ENCODE peak calls at places on chromosomes 11 and 22, in four cellular contexts. One of them, this sample, is unnamed.

GRCh38 chr11:66891849-66892660 is 35.2 kb downstream of the LRFN4 start:
- DNase-seq in activated CD4-positive, CD25-positive, alpha-beta regulatory T cell treated with anti-CD3 and anti-CD28 coated beads, Interleukin-2, amount 50 U/mL, for 72 hours: peak
- DNase-seq in activated T-helper 1 cell treated with anti-CD3 and anti-CD28 coated beads, Interleukin-12 subunit alpha, Interleukin-12 subunit beta, Interleukin-2, Interleukin-4 antibody, amounts not matched to agents 30 ng/mL and 10 ng/mL and 1 ng/mL, durations not matched to agents 14 hours and 24 hours and 36 hours: peak
- DNase-seq in smooth muscle cell of the brain vasculature: peak
- DNase-seq in this sample: peak

GRCh38 chr11:119373917-119374631 is 7.4 kb downstream of the USP2 start:
- DNase-seq in activated CD4-positive, CD25-positive, alpha-beta regulatory T cell treated with anti-CD3 and anti-CD28 coated beads, Interleukin-2, amount 50 U/mL, for 72 hours: no peak
- DNase-seq in activated T-helper 1 cell treated with anti-CD3 and anti-CD28 coated beads, Interleukin-12 subunit alpha, Interleukin-12 subunit beta, Interleukin-2, Interleukin-4 antibody, amounts not matched to agents 30 ng/mL and 10 ng/mL and 1 ng/mL, durations not matched to agents 14 hours and 24 hours and 36 hours: no peak
- DNase-seq in smooth muscle cell of the brain vasculature: no peak
- DNase-seq in this sample: peak

GRCh38 chr11:70829160-70829899 is 423.0 kb downstream of the SHANK2 start:
- DNase-seq in activated CD4-positive, CD25-positive, alpha-beta regulatory T cell treated with anti-CD3 and anti-CD28 coated beads, Interleukin-2, amount 50 U/mL, for 72 hours: no peak
- DNase-seq in activated T-helper 1 cell treated with anti-CD3 and anti-CD28 coated beads, Interleukin-12 subunit alpha, Interleukin-12 subunit beta, Interleukin-2, Interleukin-4 antibody, amounts not matched to agents 30 ng/mL and 10 ng/mL and 1 ng/mL, durations not matched to agents 14 hours and 24 hours and 36 hours: no peak
- DNase-seq in smooth muscle cell of the brain vasculature: no peak
- DNase-seq in this sample: no peak

GRCh38 chr11:1916986-1917522 is 2.4 kb upstream of the TNNT3 start:
- DNase-seq in activated CD4-positive, CD25-positive, alpha-beta regulatory T cell treated with anti-CD3 and anti-CD28 coated beads, Interleukin-2, amount 50 U/mL, for 72 hours: no peak
- DNase-seq in activated T-helper 1 cell treated with anti-CD3 and anti-CD28 coated beads, Interleukin-12 subunit alpha, Interleukin-12 subunit beta, Interleukin-2, Interleukin-4 antibody, amounts not matched to agents 30 ng/mL and 10 ng/mL and 1 ng/mL, durations not matched to agents 14 hours and 24 hours and 36 hours: no peak
- DNase-seq in smooth muscle cell of the brain vasculature: no peak
- DNase-seq in this sample: no peak

GRCh38 chr11:68382358-68382998 is 70.1 kb downstream of the LRP5 start:
- DNase-seq in activated CD4-positive, CD25-positive, alpha-beta regulatory T cell treated with anti-CD3 and anti-CD28 coated beads, Interleukin-2, amount 50 U/mL, for 72 hours: no peak
- DNase-seq in activated T-helper 1 cell treated with anti-CD3 and anti-CD28 coated beads, Interleukin-12 subunit alpha, Interleukin-12 subunit beta, Interleukin-2, Interleukin-4 antibody, amounts not matched to agents 30 ng/mL and 10 ng/mL and 1 ng/mL, durations not matched to agents 14 hours and 24 hours and 36 hours: no peak
- DNase-seq in smooth muscle cell of the brain vasculature: no peak
- DNase-seq in this sample: no peak

GRCh38 chr11:129779342-129779741 is 36.3 kb upstream of the TMEM45B start:
- DNase-seq in activated CD4-positive, CD25-positive, alpha-beta regulatory T cell treated with anti-CD3 and anti-CD28 coated beads, Interleukin-2, amount 50 U/mL, for 72 hours: no peak
- DNase-seq in activated T-helper 1 cell treated with anti-CD3 and anti-CD28 coated beads, Interleukin-12 subunit alpha, Interleukin-12 subunit beta, Interleukin-2, Interleukin-4 antibody, amounts not matched to agents 30 ng/mL and 10 ng/mL and 1 ng/mL, durations not matched to agents 14 hours and 24 hours and 36 hours: no peak
- DNase-seq in smooth muscle cell of the brain vasculature: no peak
- DNase-seq in this sample: no peak

GRCh38 chr11:123407124-123407995 is 22.7 kb upstream of the GRAMD1B start:
- DNase-seq in activated CD4-positive, CD25-positive, alpha-beta regulatory T cell treated with anti-CD3 and anti-CD28 coated beads, Interleukin-2, amount 50 U/mL, for 72 hours: peak
- DNase-seq in activated T-helper 1 cell treated with anti-CD3 and anti-CD28 coated beads, Interleukin-12 subunit alpha, Interleukin-12 subunit beta, Interleukin-2, Interleukin-4 antibody, amounts not matched to agents 30 ng/mL and 10 ng/mL and 1 ng/mL, durations not matched to agents 14 hours and 24 hours and 36 hours: peak
- DNase-seq in smooth muscle cell of the brain vasculature: peak
- DNase-seq in this sample: peak

GRCh38 chr11:63837027-63837688 is 1.8 kb upstream of the MARK2 start:
- DNase-seq in activated CD4-positive, CD25-positive, alpha-beta regulatory T cell treated with anti-CD3 and anti-CD28 coated beads, Interleukin-2, amount 50 U/mL, for 72 hours: peak
- DNase-seq in activated T-helper 1 cell treated with anti-CD3 and anti-CD28 coated beads, Interleukin-12 subunit alpha, Interleukin-12 subunit beta, Interleukin-2, Interleukin-4 antibody, amounts not matched to agents 30 ng/mL and 10 ng/mL and 1 ng/mL, durations not matched to agents 14 hours and 24 hours and 36 hours: peak
- DNase-seq in smooth muscle cell of the brain vasculature: peak
- DNase-seq in this sample: peak

GRCh38 chr11:134124660-134125451 is 56.0 kb downstream of the JAM3 start:
- DNase-seq in activated CD4-positive, CD25-positive, alpha-beta regulatory T cell treated with anti-CD3 and anti-CD28 coated beads, Interleukin-2, amount 50 U/mL, for 72 hours: no peak
- DNase-seq in activated T-helper 1 cell treated with anti-CD3 and anti-CD28 coated beads, Interleukin-12 subunit alpha, Interleukin-12 subunit beta, Interleukin-2, Interleukin-4 antibody, amounts not matched to agents 30 ng/mL and 10 ng/mL and 1 ng/mL, durations not matched to agents 14 hours and 24 hours and 36 hours: no peak
- DNase-seq in smooth muscle cell of the brain vasculature: no peak
- DNase-seq in this sample: no peak

GRCh38 chr22:32341122-32341740 is 16.4 kb upstream of the RFPL3 start:
- DNase-seq in activated CD4-positive, CD25-positive, alpha-beta regulatory T cell treated with anti-CD3 and anti-CD28 coated beads, Interleukin-2, amount 50 U/mL, for 72 hours: no peak
- DNase-seq in activated T-helper 1 cell treated with anti-CD3 and anti-CD28 coated beads, Interleukin-12 subunit alpha, Interleukin-12 subunit beta, Interleukin-2, Interleukin-4 antibody, amounts not matched to agents 30 ng/mL and 10 ng/mL and 1 ng/mL, durations not matched to agents 14 hours and 24 hours and 36 hours: no peak
- DNase-seq in smooth muscle cell of the brain vasculature: no peak
- DNase-seq in this sample: no peak

GRCh38 chr11:120131941-120132644 is 5.8 kb downstream of the TRIM29 start:
- DNase-seq in activated CD4-positive, CD25-positive, alpha-beta regulatory T cell treated with anti-CD3 and anti-CD28 coated beads, Interleukin-2, amount 50 U/mL, for 72 hours: peak
- DNase-seq in activated T-helper 1 cell treated with anti-CD3 and anti-CD28 coated beads, Interleukin-12 subunit alpha, Interleukin-12 subunit beta, Interleukin-2, Interleukin-4 antibody, amounts not matched to agents 30 ng/mL and 10 ng/mL and 1 ng/mL, durations not matched to agents 14 hours and 24 hours and 36 hours: no peak
- DNase-seq in smooth muscle cell of the brain vasculature: no peak
- DNase-seq in this sample: peak

GRCh38 chr11:123519797-123520193 is 89.7 kb downstream of the GRAMD1B start:
- DNase-seq in activated CD4-positive, CD25-positive, alpha-beta regulatory T cell treated with anti-CD3 and anti-CD28 coated beads, Interleukin-2, amount 50 U/mL, for 72 hours: no peak
- DNase-seq in activated T-helper 1 cell treated with anti-CD3 and anti-CD28 coated beads, Interleukin-12 subunit alpha, Interleukin-12 subunit beta, Interleukin-2, Interleukin-4 antibody, amounts not matched to agents 30 ng/mL and 10 ng/mL and 1 ng/mL, durations not matched to agents 14 hours and 24 hours and 36 hours: no peak
- DNase-seq in smooth muscle cell of the brain vasculature: no peak
- DNase-seq in this sample: no peak

GRCh38 chr11:127640822-127641485 is 640.4 kb upstream of the KIRREL3 start:
- DNase-seq in activated CD4-positive, CD25-positive, alpha-beta regulatory T cell treated with anti-CD3 and anti-CD28 coated beads, Interleukin-2, amount 50 U/mL, for 72 hours: no peak
- DNase-seq in activated T-helper 1 cell treated with anti-CD3 and anti-CD28 coated beads, Interleukin-12 subunit alpha, Interleukin-12 subunit beta, Interleukin-2, Interleukin-4 antibody, amounts not matched to agents 30 ng/mL and 10 ng/mL and 1 ng/mL, durations not matched to agents 14 hours and 24 hours and 36 hours: no peak
- DNase-seq in smooth muscle cell of the brain vasculature: no peak
- DNase-seq in this sample: no peak

GRCh38 chr11:63909621-63910506 is 7.1 kb downstream of the RCOR2 start:
- DNase-seq in activated CD4-positive, CD25-positive, alpha-beta regulatory T cell treated with anti-CD3 and anti-CD28 coated beads, Interleukin-2, amount 50 U/mL, for 72 hours: no peak
- DNase-seq in activated T-helper 1 cell treated with anti-CD3 and anti-CD28 coated beads, Interleukin-12 subunit alpha, Interleukin-12 subunit beta, Interleukin-2, Interleukin-4 antibody, amounts not matched to agents 30 ng/mL and 10 ng/mL and 1 ng/mL, durations not matched to agents 14 hours and 24 hours and 36 hours: no peak
- DNase-seq in smooth muscle cell of the brain vasculature: no peak
- DNase-seq in this sample: no peak

GRCh38 chr11:20497124-20497792 is 102.2 kb upstream of the SLC6A5 start:
- DNase-seq in activated CD4-positive, CD25-positive, alpha-beta regulatory T cell treated with anti-CD3 and anti-CD28 coated beads, Interleukin-2, amount 50 U/mL, for 72 hours: no peak
- DNase-seq in activated T-helper 1 cell treated with anti-CD3 and anti-CD28 coated beads, Interleukin-12 subunit alpha, Interleukin-12 subunit beta, Interleukin-2, Interleukin-4 antibody, amounts not matched to agents 30 ng/mL and 10 ng/mL and 1 ng/mL, durations not matched to agents 14 hours and 24 hours and 36 hours: no peak
- DNase-seq in smooth muscle cell of the brain vasculature: no peak
- DNase-seq in this sample: no peak

GRCh38 chr22:32723632-32724031 is 77.9 kb upstream of the TIMP3 start:
- DNase-seq in activated CD4-positive, CD25-positive, alpha-beta regulatory T cell treated with anti-CD3 and anti-CD28 coated beads, Interleukin-2, amount 50 U/mL, for 72 hours: peak
- DNase-seq in activated T-helper 1 cell treated with anti-CD3 and anti-CD28 coated beads, Interleukin-12 subunit alpha, Interleukin-12 subunit beta, Interleukin-2, Interleukin-4 antibody, amounts not matched to agents 30 ng/mL and 10 ng/mL and 1 ng/mL, durations not matched to agents 14 hours and 24 hours and 36 hours: peak
- DNase-seq in smooth muscle cell of the brain vasculature: peak
- DNase-seq in this sample: peak

GRCh38 chr11:119990306-119991021 is 147.4 kb downstream of the TRIM29 start:
- DNase-seq in activated CD4-positive, CD25-positive, alpha-beta regulatory T cell treated with anti-CD3 and anti-CD28 coated beads, Interleukin-2, amount 50 U/mL, for 72 hours: no peak
- DNase-seq in activated T-helper 1 cell treated with anti-CD3 and anti-CD28 coated beads, Interleukin-12 subunit alpha, Interleukin-12 subunit beta, Interleukin-2, Interleukin-4 antibody, amounts not matched to agents 30 ng/mL and 10 ng/mL and 1 ng/mL, durations not matched to agents 14 hours and 24 hours and 36 hours: no peak
- DNase-seq in smooth muscle cell of the brain vasculature: no peak
- DNase-seq in this sample: no peak

GRCh38 chr11:95888439-95888838 is 35.5 kb downstream of the MTMR2 start:
- DNase-seq in activated CD4-positive, CD25-positive, alpha-beta regulatory T cell treated with anti-CD3 and anti-CD28 coated beads, Interleukin-2, amount 50 U/mL, for 72 hours: no peak
- DNase-seq in activated T-helper 1 cell treated with anti-CD3 and anti-CD28 coated beads, Interleukin-12 subunit alpha, Interleukin-12 subunit beta, Interleukin-2, Interleukin-4 antibody, amounts not matched to agents 30 ng/mL and 10 ng/mL and 1 ng/mL, durations not matched to agents 14 hours and 24 hours and 36 hours: no peak
- DNase-seq in smooth muscle cell of the brain vasculature: no peak
- DNase-seq in this sample: no peak

GRCh38 chr11:74185695-74186094 is 14.6 kb downstream of the PPME1 start:
- DNase-seq in activated CD4-positive, CD25-positive, alpha-beta regulatory T cell treated with anti-CD3 and anti-CD28 coated beads, Interleukin-2, amount 50 U/mL, for 72 hours: no peak
- DNase-seq in activated T-helper 1 cell treated with anti-CD3 and anti-CD28 coated beads, Interleukin-12 subunit alpha, Interleukin-12 subunit beta, Interleukin-2, Interleukin-4 antibody, amounts not matched to agents 30 ng/mL and 10 ng/mL and 1 ng/mL, durations not matched to agents 14 hours and 24 hours and 36 hours: no peak
- DNase-seq in smooth muscle cell of the brain vasculature: no peak
- DNase-seq in this sample: no peak

GRCh38 chr11:61080986-61081590 is 21.2 kb upstream of the CD5 start:
- DNase-seq in activated CD4-positive, CD25-positive, alpha-beta regulatory T cell treated with anti-CD3 and anti-CD28 coated beads, Interleukin-2, amount 50 U/mL, for 72 hours: no peak
- DNase-seq in activated T-helper 1 cell treated with anti-CD3 and anti-CD28 coated beads, Interleukin-12 subunit alpha, Interleukin-12 subunit beta, Interleukin-2, Interleukin-4 antibody, amounts not matched to agents 30 ng/mL and 10 ng/mL and 1 ng/mL, durations not matched to agents 14 hours and 24 hours and 36 hours: no peak
- DNase-seq in smooth muscle cell of the brain vasculature: no peak
- DNase-seq in this sample: no peak

GRCh38 chr22:26768986-26769385 is 111.6 kb downstream of the MIAT start:
- DNase-seq in activated CD4-positive, CD25-positive, alpha-beta regulatory T cell treated with anti-CD3 and anti-CD28 coated beads, Interleukin-2, amount 50 U/mL, for 72 hours: no peak
- DNase-seq in activated T-helper 1 cell treated with anti-CD3 and anti-CD28 coated beads, Interleukin-12 subunit alpha, Interleukin-12 subunit beta, Interleukin-2, Interleukin-4 antibody, amounts not matched to agents 30 ng/mL and 10 ng/mL and 1 ng/mL, durations not matched to agents 14 hours and 24 hours and 36 hours: no peak
- DNase-seq in smooth muscle cell of the brain vasculature: no peak
- DNase-seq in this sample: no peak

GRCh38 chr22:27634043-27634442 is 167.5 kb downstream of the MN1 start:
- DNase-seq in activated CD4-positive, CD25-positive, alpha-beta regulatory T cell treated with anti-CD3 and anti-CD28 coated beads, Interleukin-2, amount 50 U/mL, for 72 hours: no peak
- DNase-seq in activated T-helper 1 cell treated with anti-CD3 and anti-CD28 coated beads, Interleukin-12 subunit alpha, Interleukin-12 subunit beta, Interleukin-2, Interleukin-4 antibody, amounts not matched to agents 30 ng/mL and 10 ng/mL and 1 ng/mL, durations not matched to agents 14 hours and 24 hours and 36 hours: no peak
- DNase-seq in smooth muscle cell of the brain vasculature: no peak
- DNase-seq in this sample: no peak

GRCh38 chr11:64131657-64132387 is 34.1 kb downstream of the MACROD1 start:
- DNase-seq in activated CD4-positive, CD25-positive, alpha-beta regulatory T cell treated with anti-CD3 and anti-CD28 coated beads, Interleukin-2, amount 50 U/mL, for 72 hours: no peak
- DNase-seq in activated T-helper 1 cell treated with anti-CD3 and anti-CD28 coated beads, Interleukin-12 subunit alpha, Interleukin-12 subunit beta, Interleukin-2, Interleukin-4 antibody, amounts not matched to agents 30 ng/mL and 10 ng/mL and 1 ng/mL, durations not matched to agents 14 hours and 24 hours and 36 hours: no peak
- DNase-seq in smooth muscle cell of the brain vasculature: no peak
- DNase-seq in this sample: no peak

GRCh38 chr22:23696326-23696851 is 5.6 kb downstream of the RGL4 start:
- DNase-seq in activated CD4-positive, CD25-positive, alpha-beta regulatory T cell treated with anti-CD3 and anti-CD28 coated beads, Interleukin-2, amount 50 U/mL, for 72 hours: peak
- DNase-seq in activated T-helper 1 cell treated with anti-CD3 and anti-CD28 coated beads, Interleukin-12 subunit alpha, Interleukin-12 subunit beta, Interleukin-2, Interleukin-4 antibody, amounts not matched to agents 30 ng/mL and 10 ng/mL and 1 ng/mL, durations not matched to agents 14 hours and 24 hours and 36 hours: peak
- DNase-seq in smooth muscle cell of the brain vasculature: no peak
- DNase-seq in this sample: no peak

This sample was measured in colonic mucosa.